ENCODE peak calls at places on chromosomes 4 and X, in six cellular contexts. H is AG08395, E is Ammon's horn, U is cardiac muscle cell, C is fibroblast of pulmonary artery, N is EL. I is an unnamed sample.

GRCh38 chrX:46574337-46574940 is 874 bp downstream of the CHST7 start:
- DNase-seq in H (no peak), E (no peak), U (peak), C (no peak), N (peak), I (peak)

GRCh38 chr4:101037938-101038413 is 309.4 kb downstream of the PPP3CA start:
- DNase-seq in H (no peak), E (no peak), U (no peak), C (no peak), N (peak), I (no peak)

GRCh38 chr4:87805971-87806370 is 6.6 kb downstream of the IBSP start:
- DNase-seq in H (no peak), E (no peak), U (peak), C (peak), N (peak), I (peak)

GRCh38 chr4:123616970-123617392 is 220.4 kb downstream of the SPRY1 start:
- DNase-seq in H (peak), E (peak), U (peak), C (peak), N (no peak), I (peak)

GRCh38 chrX:134603806-134604700 is 54.2 kb downstream of the PLAC1 start:
- DNase-seq in H (peak), E (no peak), U (peak), C (peak), N (peak), I (peak)

GRCh38 chr4:86596802-86597201 is 2.7 kb downstream of the PTPN13 start:
- DNase-seq in H (no peak), E (no peak), U (peak), C (peak), N (peak), I (no peak)

GRCh38 chr4:56728512-56728911 is 47.4 kb upstream of the HOPX start:
- DNase-seq in H (peak), E (peak), U (peak), C (peak), N (peak), I (no peak)

GRCh38 chr4:139085141-139085540 is 69.6 kb downstream of the NOCT start:
- DNase-seq in H (peak), E (no peak), U (peak), C (peak), N (peak), I (peak)

GRCh38 chr4:149371021-149371420 is 444.6 kb downstream of the IQCM start:
- DNase-seq in H (peak), E (peak), U (peak), C (peak), N (peak), I (peak)

GRCh38 chrX:9062621-9063020 is 28.7 kb upstream of the FAM9B start:
- DNase-seq in H (no peak), E (peak), U (no peak), C (no peak), N (no peak), I (no peak)

GRCh38 chrX:155747520-155747919 is 133.6 kb upstream of the VAMP7 start:
- DNase-seq in H (no peak), E (no peak), U (peak), C (peak), N (no peak), I (no peak)

GRCh38 chr4:153518637-153519384 is 52.7 kb downstream of the TMEM131L start:
- DNase-seq in H (no peak), E (no peak), U (peak), C (peak), N (peak), I (no peak)

GRCh38 chrX:100662791-100663190 is 18.8 kb downstream of the SRPX2 start:
- DNase-seq in H (no peak), E (no peak), U (peak), C (peak), N (peak), I (no peak)

GRCh38 chr4:7423391-7423790 is 11.3 kb downstream of the PSAPL1 start:
- DNase-seq in H (no peak), E (no peak), U (no peak), C (no peak), N (no peak), I (peak)

GRCh38 chr4:184688447-184688846 is 38.9 kb downstream of the PRIMPOL start:
- DNase-seq in H (peak), E (no peak), U (peak), C (peak), N (peak), I (peak)

GRCh38 chrX:12971282-12972003 is 3.5 kb upstream of the TMSB4X start:
- DNase-seq in H (no peak), E (no peak), U (no peak), C (no peak), N (no peak), I (no peak)

GRCh38 chrX:386239-386767 is 404 bp downstream of the PPP2R3B start:
- DNase-seq in H (no peak), E (no peak), U (no peak), C (no peak), N (peak), I (peak)

GRCh38 chrX:14354541-14354940 is 174.8 kb upstream of the GLRA2 start:
- DNase-seq in H (no peak), E (no peak), U (no peak), C (peak), N (peak), I (no peak)

GRCh38 chr4:126986005-126986404 is 646.8 kb upstream of the INTU start:
- DNase-seq in H (no peak), E (no peak), U (no peak), C (no peak), N (no peak), I (no peak)